ENCODE peak calls at places on chromosomes 1 and 21, in six cellular contexts. One of them, this sample, is unnamed.

GRCh38 chr1:159949891-159950480 is 4.1 kb downstream of the SLAMF9 start:
- DNase-seq in stomach: peak
- DNase-seq in NCI-H1092: no peak
- DNase-seq in CD8-positive, alpha-beta T cell: no peak
- DNase-seq in NCI-H345: no peak
- DNase-seq in aorta: no peak
- DNase-seq in this sample: no peak

GRCh38 chr1:13461977-13462376 is 51.7 kb downstream of the PRAMEF20 start:
- DNase-seq in aorta: no peak
- DNase-seq in CD8-positive, alpha-beta T cell: no peak
- DNase-seq in stomach: no peak
- DNase-seq in NCI-H1092: no peak
- DNase-seq in NCI-H345: no peak
- DNase-seq in this sample: no peak

GRCh38 chr21:46252840-46253239 is 24.3 kb upstream of the LSS start:
- DNase-seq in NCI-H345: no peak
- DNase-seq in CD8-positive, alpha-beta T cell: no peak
- DNase-seq in aorta: no peak
- DNase-seq in NCI-H1092: no peak
- DNase-seq in stomach: no peak
- DNase-seq in this sample: no peak

GRCh38 chr1:148434832-148435231 is 48.3 kb downstream of the PPIAL4G start:
- DNase-seq in stomach: no peak
- DNase-seq in aorta: no peak
- DNase-seq in NCI-H1092: no peak
- DNase-seq in NCI-H345: no peak
- DNase-seq in CD8-positive, alpha-beta T cell: no peak
- DNase-seq in this sample: no peak

GRCh38 chr1:100290291-100290690 is 24.3 kb downstream of the RTCA start:
- DNase-seq in NCI-H345: no peak
- DNase-seq in aorta: no peak
- DNase-seq in NCI-H1092: no peak
- DNase-seq in stomach: no peak
- DNase-seq in CD8-positive, alpha-beta T cell: no peak
- DNase-seq in this sample: no peak

GRCh38 chr1:54955359-54955758 is 25.1 kb upstream of the TMEM61 start:
- DNase-seq in stomach: no peak
- DNase-seq in NCI-H1092: no peak
- DNase-seq in aorta: no peak
- DNase-seq in CD8-positive, alpha-beta T cell: no peak
- DNase-seq in NCI-H345: no peak
- DNase-seq in this sample: no peak

GRCh38 chr1:38111589-38111988 is 65.0 kb upstream of the POU3F1 start:
- DNase-seq in stomach: no peak
- DNase-seq in NCI-H1092: no peak
- DNase-seq in aorta: no peak
- DNase-seq in CD8-positive, alpha-beta T cell: no peak
- DNase-seq in NCI-H345: no peak
- DNase-seq in this sample: no peak

GRCh38 chr1:20706841-20707240 is 11.0 kb downstream of the KIF17 start:
- DNase-seq in NCI-H1092: no peak
- DNase-seq in aorta: no peak
- DNase-seq in stomach: no peak
- DNase-seq in NCI-H345: no peak
- DNase-seq in CD8-positive, alpha-beta T cell: no peak
- DNase-seq in this sample: no peak

GRCh38 chr1:232585486-232585885 is 44.4 kb downstream of the SIPA1L2 start:
- DNase-seq in NCI-H345: no peak
- DNase-seq in stomach: no peak
- DNase-seq in NCI-H1092: no peak
- DNase-seq in CD8-positive, alpha-beta T cell: no peak
- DNase-seq in aorta: no peak
- DNase-seq in this sample: no peak

GRCh38 chr1:99634971-99635624 is 10.8 kb upstream of the PALMD start:
- DNase-seq in NCI-H345: peak
- DNase-seq in stomach: no peak
- DNase-seq in aorta: no peak
- DNase-seq in NCI-H1092: no peak
- DNase-seq in CD8-positive, alpha-beta T cell: no peak
- DNase-seq in this sample: no peak

GRCh38 chr1:147670319-147671003 is at the start of gene ACP6:
- DNase-seq in NCI-H345: peak
- DNase-seq in NCI-H1092: peak
- DNase-seq in CD8-positive, alpha-beta T cell: peak
- DNase-seq in aorta: peak
- DNase-seq in stomach: peak
- DNase-seq in this sample: peak

GRCh38 chr1:226370144-226370923 is 37.6 kb downstream of the PARP1 start:
- DNase-seq in aorta: no peak
- DNase-seq in NCI-H345: no peak
- DNase-seq in CD8-positive, alpha-beta T cell: no peak
- DNase-seq in NCI-H1092: no peak
- DNase-seq in stomach: no peak
- DNase-seq in this sample: no peak

GRCh38 chr1:91846007-91846620 is 39.8 kb downstream of the TGFBR3 start:
- DNase-seq in CD8-positive, alpha-beta T cell: no peak
- DNase-seq in NCI-H1092: peak
- DNase-seq in stomach: peak
- DNase-seq in aorta: peak
- DNase-seq in NCI-H345: peak
- DNase-seq in this sample: no peak

GRCh38 chr1:20290624-20291597 is at the start of gene VWA5B1:
- DNase-seq in CD8-positive, alpha-beta T cell: no peak
- DNase-seq in NCI-H1092: peak
- DNase-seq in stomach: no peak
- DNase-seq in NCI-H345: peak
- DNase-seq in aorta: no peak
- DNase-seq in this sample: no peak